ENCODE peak calls at places on chromosomes 7 and 10, in nine cellular contexts. J, C, S, Q, B, A, X, V and G are unnamed samples.

GRCh38 chr7:146115665-146116451 is 743 bp upstream of the CNTNAP2 start:
- DNase-seq in C (no peak), B (peak; percentile 61), X (peak; percentile 87), V (peak; percentile 4), J (peak; percentile 88), S (peak; percentile 96), A (peak; percentile 77), Q (peak; percentile 94), G (peak; percentile 93)

GRCh38 chr7:117012284-117013174 is 59.2 kb downstream of the ST7 start:
- DNase-seq in X (no peak), V (peak; percentile 84), B (peak; percentile 64), C (no peak), J (no peak), Q (no peak), S (peak; percentile 42), A (peak; percentile 62), G (no peak)

GRCh38 chr10:132652936-132653590 is 115.5 kb downstream of the INPP5A start:
- DNase-seq in J (no peak), X (no peak), Q (no peak), V (no peak), C (no peak), S (no peak), A (no peak), B (no peak), G (no peak)

GRCh38 chr10:115001506-115002381 is 63.7 kb downstream of the TRUB1 start:
- DNase-seq in Q (no peak), J (no peak), V (peak; percentile 8), A (no peak), C (no peak), S (no peak), B (peak; percentile 13), X (no peak), G (no peak)

GRCh38 chr7:16753102-16753931 is at the start of gene TSPAN13:
- DNase-seq in C (peak; percentile 46), A (peak; percentile 93), J (peak; percentile 92), X (peak; percentile 89), B (peak; percentile 73), V (peak; percentile 20), S (peak; percentile 96), Q (peak; percentile 97), G (peak; percentile 91)

GRCh38 chr10:15879058-15879457 is 18.8 kb upstream of the MINDY3 start:
- DNase-seq in V (peak; percentile 18), C (no peak), J (no peak), A (peak; percentile 71), Q (no peak), X (no peak), B (peak; percentile 51), S (peak; percentile 27), G (no peak)

GRCh38 chr10:70985824-70986336 is 97.5 kb upstream of the PCBD1 start:
- DNase-seq in B (no peak), A (no peak), X (no peak), S (no peak), J (no peak), Q (peak; percentile 54), C (no peak), V (peak; percentile 5), G (no peak)

GRCh38 chr7:16739863-16740622 is 13.5 kb upstream of the TSPAN13 start:
- DNase-seq in J (no peak), S (no peak), V (no peak), A (peak; percentile 64), X (no peak), B (peak; percentile 92), Q (no peak), C (no peak), G (no peak)

GRCh38 chr10:124354411-124355382 is 64.0 kb downstream of the OAT start:
- DNase-seq in X (peak; percentile 81), S (peak; percentile 36), B (peak; percentile 64), J (no peak), C (no peak), A (peak; percentile 95), V (peak; percentile 40), Q (peak; percentile 26), G (peak; percentile 58)

GRCh38 chr10:1434912-1435692 is 302.2 kb downstream of the ADARB2 start:
- DNase-seq in Q (no peak), X (peak; percentile 73), S (peak; percentile 48), J (no peak), C (no peak), A (no peak), B (no peak), V (no peak), G (no peak)

GRCh38 chr10:102635377-102635776 is 8.9 kb upstream of the TRIM8 start:
- DNase-seq in A (no peak), C (no peak), X (no peak), B (no peak), J (no peak), S (no peak), V (no peak), Q (no peak), G (no peak)

GRCh38 chr7:133023370-133024075 is 58.4 kb downstream of the CHCHD3 start:
- DNase-seq in V (no peak), J (no peak), A (peak; percentile 14), Q (no peak), C (no peak), B (peak; percentile 32), X (no peak), S (no peak), G (no peak)

GRCh38 chr7:85062651-85063050 is 124.2 kb downstream of the SEMA3D start:
- DNase-seq in V (no peak), C (no peak), B (no peak), Q (no peak), X (no peak), S (no peak), A (no peak), J (no peak), G (no peak)

GRCh38 chr10:44439436-44439835 is 54.5 kb upstream of the CXCL12 start:
- DNase-seq in A (no peak), B (no peak), S (no peak), J (no peak), V (no peak), C (no peak), Q (no peak), X (no peak), G (no peak)

DNA sequence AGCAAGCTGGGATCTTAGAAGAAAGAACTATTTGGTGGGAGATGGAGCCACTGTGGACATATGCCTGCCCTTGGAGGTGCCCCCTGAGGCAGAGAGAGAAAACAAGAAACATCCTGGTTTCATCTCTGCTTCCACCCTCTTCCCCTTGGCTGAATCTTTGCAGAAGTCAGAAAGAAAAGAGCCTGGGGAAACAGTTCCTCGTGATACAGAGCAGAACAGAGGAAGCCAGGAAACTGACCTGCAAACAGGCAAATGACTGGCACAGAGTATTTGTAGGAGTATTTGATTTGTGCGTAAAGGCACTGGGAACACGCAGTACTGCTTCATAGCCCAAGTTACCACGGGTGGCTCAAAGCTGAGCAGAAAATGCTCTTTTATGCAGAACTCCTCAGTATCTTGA is 7.0 kb upstream of the KEL start:
- DNase-seq in X (no peak), V (no peak), J (no peak), Q (no peak), C (no peak), A (no peak), B (no peak), S (no peak), G (no peak)
- TF ChIP-seq CTCF in X (no peak), V (no peak), J (no peak), Q (no peak), C (no peak), A (no peak), B (no peak), S (no peak), G (no peak)

GRCh38 chr7:149007615-149008014 is 20.7 kb downstream of the PDIA4 start:
- DNase-seq in B (no peak), J (no peak), X (no peak), Q (no peak), S (no peak), V (no peak), A (no peak), C (no peak), G (no peak)
- TF ChIP-seq CTCF in B (no peak), J (no peak), X (no peak), Q (peak; percentile 48), S (peak; percentile 16), V (peak; percentile 6), A (peak; percentile 26), C (no peak), G (no peak)

GRCh38 chr7:43927810-43928209 is 1.6 kb downstream of the UBE2D4 start:
- DNase-seq in Q (no peak), X (no peak), S (no peak), C (no peak), B (no peak), J (no peak), V (no peak), A (no peak), G (no peak)

GRCh38 chr7:43921423-43921822 is 4.8 kb upstream of the UBE2D4 start:
- DNase-seq in Q (no peak), J (no peak), C (no peak), B (no peak), X (no peak), V (no peak), A (no peak), S (no peak), G (no peak)

GRCh38 chr7:43922726-43923125 is 3.5 kb upstream of the UBE2D4 start:
- DNase-seq in J (no peak), X (no peak), S (no peak), A (no peak), Q (no peak), V (no peak), C (no peak), B (no peak), G (no peak)

GRCh38 chr7:43929529-43930457 is 3.6 kb downstream of the UBE2D4 start:
- DNase-seq in C (no peak), Q (no peak), J (no peak), A (no peak), S (no peak), B (no peak), X (no peak), V (no peak), G (no peak)

GRCh38 chr7:43926193-43927043 is at the start of gene UBE2D4:
- DNase-seq in S (peak; percentile 78), A (peak; percentile 84), B (peak; percentile 71), J (peak; percentile 76), X (peak; percentile 91), Q (peak; percentile 77), C (peak; percentile 28), V (peak; percentile 91), G (peak; percentile 83)
- TF ChIP-seq CTCF in S (no peak), A (no peak), B (no peak), J (peak; percentile 13), X (no peak), Q (no peak), C (no peak), V (no peak), G (no peak)

GRCh38 chr7:15306286-15306685 is 255.5 kb downstream of the AGMO start:
- DNase-seq in X (no peak), A (peak; percentile 52), B (no peak), Q (no peak), V (no peak), S (no peak), C (no peak), J (no peak), G (no peak)

GRCh38 chr7:15308831-15309230 is 253.0 kb downstream of the AGMO start:
- DNase-seq in C (no peak), Q (no peak), A (no peak), B (no peak), J (no peak), V (no peak), X (no peak), S (no peak), G (no peak)

GRCh38 chr7:15309891-15310290 is 251.9 kb downstream of the AGMO start:
- DNase-seq in B (no peak), J (no peak), S (no peak), X (no peak), C (no peak), V (no peak), Q (no peak), A (no peak), G (no peak)

GRCh38 chr7:15303357-15303756 is 258.5 kb downstream of the AGMO start:
- DNase-seq in A (no peak), X (no peak), S (no peak), J (no peak), V (no peak), B (no peak), C (no peak), Q (no peak), G (no peak)

GRCh38 chr7:15305002-15305600 is 256.7 kb downstream of the AGMO start:
- DNase-seq in C (no peak), A (peak; percentile 69), J (peak; percentile 22), V (peak; percentile 50), B (peak; percentile 52), X (no peak), S (peak; percentile 64), Q (peak; percentile 38), G (no peak)
- TF ChIP-seq CTCF in C (peak; percentile 58), A (peak; percentile 77), J (peak; percentile 80), V (peak; percentile 54), B (peak; percentile 82), X (peak; percentile 74), S (peak; percentile 83), Q (peak; percentile 82), G (peak; percentile 78)